ENCODE peak calls at places on chromosomes 2 and 18, in four cellular contexts. O is lung, Y is fibroblast of lung, G is left lung. V is an unnamed sample.

GRCh38 chr18:22734812-22735627 is 198.1 kb upstream of the RBBP8 start:
- DNase-seq in O (no peak), Y (peak; percentile 45), G (no peak), V (no peak)

GRCh38 chr2:169727065-169727464 is 6.6 kb upstream of the KLHL23 start:
- DNase-seq in O (no peak), Y (no peak), G (no peak), V (no peak)

GRCh38 chr18:63233334-63233733 is 86.2 kb downstream of the BCL2 start:
- DNase-seq in O (no peak), Y (no peak), G (no peak), V (no peak)

GRCh38 chr2:190780594-190780993 is 100.0 kb upstream of the GLS start:
- DNase-seq in O (no peak), Y (no peak), G (no peak), V (no peak)

GRCh38 chr2:71631411-71631931 is 178.1 kb downstream of the DYSF start:
- DNase-seq in O (no peak), Y (peak; percentile 61), G (no peak), V (no peak)

GRCh38 chr2:3280683-3281520 is 96.7 kb downstream of the EIPR1 start:
- DNase-seq in O (no peak), Y (no peak), G (no peak), V (no peak)

GRCh38 chr2:205563646-205564045 is 118.7 kb upstream of the NRP2 start:
- DNase-seq in O (no peak), Y (no peak), G (no peak), V (no peak)

GRCh38 chr2:236988690-236989639 is 96.7 kb upstream of the COPS8 start:
- DNase-seq in O (peak; percentile 72), Y (no peak), G (peak; percentile 82), V (no peak)

GRCh38 chr2:68185541-68186164 is 28.0 kb downstream of the PNO1 start:
- DNase-seq in O (peak; percentile 47), Y (peak; percentile 27), G (no peak), V (no peak)

GRCh38 chr2:20617081-20617575 is 33.8 kb downstream of the HS1BP3 start:
- DNase-seq in O (peak; percentile 68), Y (no peak), G (peak; percentile 85), V (no peak)

GRCh38 chr2:20616341-20616871 is 34.5 kb downstream of the HS1BP3 start:
- DNase-seq in O (no peak), Y (no peak), G (peak; percentile 49), V (no peak)

GRCh38 chr2:20614201-20615045 is 36.5 kb downstream of the HS1BP3 start:
- DNase-seq in O (no peak), Y (peak; percentile 45), G (peak; percentile 55), V (no peak)

GRCh38 chr2:20615046-20615465 is 35.8 kb downstream of the HS1BP3 start:
- DNase-seq in O (no peak), Y (no peak), G (no peak), V (no peak)

GRCh38 chr2:20615466-20616241 is 35.2 kb downstream of the HS1BP3 start:
- DNase-seq in O (no peak), Y (no peak), G (no peak), V (no peak)
- H3K4me1 ChIP-seq in O (peaks cover 61% of the 10 kb centered on the region), Y (peaks cover 39% of the 10 kb centered on the region), G (peaks cover 88% of the 10 kb centered on the region), V (peaks cover 96% of the 10 kb centered on the region)

DNA sequence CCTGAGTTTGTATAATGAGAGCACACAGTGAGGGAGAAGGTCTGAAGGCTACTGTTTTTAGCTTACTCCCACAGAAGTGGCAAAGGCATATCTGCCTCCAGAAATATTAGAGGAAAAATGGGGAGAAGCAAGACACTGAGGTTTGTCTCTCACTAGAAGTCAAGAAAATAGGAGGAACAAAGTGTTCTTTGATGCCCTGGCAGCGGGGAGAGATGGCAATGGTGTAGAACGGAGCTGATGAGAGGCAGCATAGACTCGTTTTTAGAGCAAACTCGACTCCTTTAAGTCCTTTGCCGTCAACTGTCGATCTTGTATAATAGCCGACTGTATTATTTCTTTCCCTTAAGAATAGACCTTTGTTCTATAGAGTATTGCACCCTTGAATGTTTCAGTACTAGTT is 73.8 kb downstream of the ANKRD44 start:
- DNase-seq in O (no peak), Y (no peak), G (no peak), V (no peak)
- H3K4me1 ChIP-seq in O (peaks cover 7% of the 10 kb centered on the region), Y (no peaks in the 10 kb centered on the region), G (peaks cover 73% of the 10 kb centered on the region), V (peaks cover 52% of the 10 kb centered on the region)

GRCh38 chr2:137155351-137156104 is 390.2 kb downstream of the THSD7B start:
- DNase-seq in O (no peak), Y (peak; percentile 59), G (no peak), V (no peak)
- H3K4me1 ChIP-seq in O (no peaks in the 10 kb centered on the region), Y (no peaks in the 10 kb centered on the region), G (no peaks in the 10 kb centered on the region), V (no peaks in the 10 kb centered on the region)

GRCh38 chr2:239226677-239227076 is 174.1 kb downstream of the HDAC4 start:
- DNase-seq in O (no peak), Y (no peak), G (no peak), V (no peak)
- H3K4me1 ChIP-seq in O (peaks cover 40% of the 10 kb centered on the region), Y (peaks cover 35% of the 10 kb centered on the region), G (peaks cover 99% of the 10 kb centered on the region), V (peaks cover 64% of the 10 kb centered on the region)

GRCh38 chr2:226962374-226962773 is 126.5 kb downstream of the RHBDD1 start:
- DNase-seq in O (no peak), Y (no peak), G (no peak), V (no peak)
- H3K4me1 ChIP-seq in O (no peaks in the 10 kb centered on the region), Y (no peaks in the 10 kb centered on the region), G (no peaks in the 10 kb centered on the region), V (no peaks in the 10 kb centered on the region)

DNA sequence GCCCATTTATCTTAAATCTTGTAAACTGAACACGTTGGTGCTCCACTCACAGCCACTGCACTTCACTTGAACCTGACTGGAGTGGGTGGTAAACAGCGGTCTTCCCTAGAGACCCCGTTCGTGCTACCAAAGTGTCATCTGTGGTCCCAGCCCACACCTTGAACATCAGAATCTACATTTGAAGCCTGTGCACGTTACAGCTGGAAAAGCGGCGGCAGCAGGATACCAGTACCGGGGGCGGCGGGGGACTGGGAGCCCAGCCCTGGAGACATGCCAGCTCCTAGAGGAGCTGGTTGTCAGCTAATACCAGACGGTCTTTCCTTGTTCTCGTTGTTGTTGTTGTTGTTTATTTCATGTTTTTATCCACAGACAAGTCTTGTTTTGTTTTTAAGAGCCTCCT is 156.7 kb downstream of the WDSUB1 start:
- DNase-seq in O (no peak), Y (peak; percentile 40), G (peak; percentile 68), V (no peak)
- H3K4me1 ChIP-seq in O (peaks cover 18% of the 10 kb centered on the region), Y (peaks cover 24% of the 10 kb centered on the region), G (peaks cover 41% of the 10 kb centered on the region), V (peaks cover 38% of the 10 kb centered on the region)

DNA sequence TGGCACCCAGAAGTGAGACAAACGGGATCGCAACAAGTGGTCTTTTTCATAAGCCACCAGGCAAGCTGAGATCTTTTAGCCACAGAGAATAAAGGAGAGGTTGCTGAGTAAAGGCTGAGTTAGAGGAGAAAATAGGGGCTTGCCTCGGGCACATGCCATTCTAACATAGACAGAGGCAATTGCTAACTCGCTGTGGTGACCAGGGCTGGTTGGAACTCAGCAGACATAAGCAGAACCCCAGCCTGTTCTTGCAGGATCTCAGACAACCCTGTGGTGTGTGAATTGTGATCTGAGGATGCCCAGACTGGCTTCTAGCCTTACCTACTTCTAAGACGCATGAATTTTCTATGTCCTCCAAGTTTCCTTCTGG is 300.2 kb downstream of the CDCA7 start:
- DNase-seq in O (no peak), Y (no peak), G (no peak), V (no peak)
- H3K4me1 ChIP-seq in O (peaks cover under 1% of the 10 kb centered on the region), Y (peaks cover 17% of the 10 kb centered on the region), G (no peaks in the 10 kb centered on the region), V (peaks cover 43% of the 10 kb centered on the region)

GRCh38 chr2:159133795-159134194 is 152.7 kb downstream of the WDSUB1 start:
- DNase-seq in O (no peak), Y (no peak), G (no peak), V (no peak)
- H3K4me1 ChIP-seq in O (peaks cover 19% of the 10 kb centered on the region), Y (peaks cover 32% of the 10 kb centered on the region), G (peaks cover 52% of the 10 kb centered on the region), V (peaks cover 67% of the 10 kb centered on the region)